ENCODE peak calls at places on chromosomes 12 and 14, in six cellular contexts. Y, L, I, Z, M and J are unnamed samples.

GRCh38 chr12:49195734-49196133 is 6.9 kb upstream of the TUBA1A start:
- DNase-seq in I (no peak), Y (no peak), M (peak), L (no peak), Z (no peak), J (no peak)

GRCh38 chr12:114476159-114476558 is 70.2 kb upstream of the TBX5 start:
- DNase-seq in M (no peak), L (no peak), I (no peak), Y (no peak), Z (peak), J (no peak)

GRCh38 chr14:69484444-69485113 is at the start of gene PLEKHD1:
- DNase-seq in Y (no peak), M (no peak), Z (no peak), I (no peak), L (no peak), J (no peak)

GRCh38 chr14:51424041-51424440 is 184.0 kb downstream of the TMX1 start:
- DNase-seq in Z (no peak), L (no peak), Y (no peak), M (no peak), I (no peak), J (no peak)

GRCh38 chr12:108711486-108712163 is 19.7 kb downstream of the CORO1C start:
- DNase-seq in L (no peak), Y (no peak), Z (no peak), I (no peak), M (no peak), J (no peak)

GRCh38 chr14:54691525-54692260 is 124.8 kb downstream of the SAMD4A start:
- DNase-seq in L (peak), M (peak), I (peak), Z (no peak), Y (no peak), J (no peak)

GRCh38 chr14:100864960-100865681 is 38.4 kb downstream of the RTL1 start:
- DNase-seq in Y (peak), I (no peak), M (no peak), Z (peak), L (no peak), J (no peak)

GRCh38 chr12:100393202-100393601 is 36.3 kb downstream of the SLC17A8 start:
- DNase-seq in Z (no peak), M (no peak), Y (no peak), I (no peak), L (no peak), J (no peak)

GRCh38 chr12:133058203-133059125 is 21.2 kb downstream of the ZNF84 start:
- DNase-seq in I (no peak), L (peak), M (no peak), Y (no peak), Z (no peak), J (no peak)

GRCh38 chr14:103737432-103738045 is 21.9 kb downstream of the ZFYVE21 start:
- DNase-seq in I (no peak), Y (no peak), M (no peak), L (no peak), Z (no peak), J (no peak)

GRCh38 chr12:53221203-53222076 is 10.6 kb downstream of the RARG start:
- DNase-seq in I (peak), L (peak), M (peak), Y (no peak), Z (peak), J (no peak)

GRCh38 chr12:114340231-114340630 is 65.7 kb downstream of the TBX5 start:
- DNase-seq in L (no peak), Y (no peak), I (no peak), Z (no peak), M (no peak), J (no peak)

GRCh38 chr12:32290411-32290810 is 108.9 kb upstream of the FGD4 start:
- DNase-seq in Y (peak), L (no peak), I (no peak), M (no peak), Z (peak), J (no peak)

GRCh38 chr14:51208982-51209381 is 31.1 kb upstream of the TMX1 start:
- DNase-seq in I (no peak), M (no peak), Y (no peak), L (no peak), Z (no peak), J (no peak)

GRCh38 chr12:66695130-66695529 is 16.3 kb upstream of the GRIP1 start:
- DNase-seq in Y (no peak), M (no peak), I (no peak), Z (no peak), L (no peak), J (no peak)

GRCh38 chr12:109896188-109896587 is 3.9 kb upstream of the TCHP start:
- DNase-seq in M (no peak), Z (no peak), L (no peak), I (no peak), Y (no peak), J (no peak)

GRCh38 chr14:21029917-21030316 is at the start of gene TPPP2:
- DNase-seq in Z (no peak), I (no peak), L (no peak), Y (no peak), M (peak), J (no peak)

DNA sequence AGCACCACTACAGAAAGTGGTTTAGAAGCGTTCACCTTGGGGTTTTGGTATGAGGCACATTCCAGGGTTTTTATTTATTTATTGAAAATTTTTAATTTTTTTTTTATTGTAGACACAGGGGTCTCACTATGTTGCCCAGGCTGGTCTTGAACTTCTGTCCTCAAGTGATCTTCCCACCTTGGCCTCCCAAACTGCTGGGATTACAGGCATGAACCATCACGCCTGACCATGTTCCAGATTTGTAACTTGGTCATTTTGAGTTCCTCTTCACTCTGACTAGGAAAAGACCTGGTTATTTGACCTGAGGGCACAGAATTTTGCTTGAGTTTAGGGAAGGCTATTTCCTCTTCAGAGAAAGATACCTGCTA is 3.1 kb downstream of the MLEC start:
- DNase-seq in Y (no peak), I (no peak), Z (no peak), L (no peak), M (no peak), J (no peak)
- H3K27ac ChIP-seq in Y (no peak), I (peak), Z (no peak), L (no peak), M (no peak), J (no peak)

GRCh38 chr12:121549075-121549474 is 31.7 kb downstream of the KDM2B start:
- DNase-seq in Y (no peak), L (no peak), M (no peak), I (no peak), Z (no peak), J (no peak)

GRCh38 chr12:121545459-121545858 is 35.4 kb downstream of the KDM2B start:
- DNase-seq in I (no peak), Y (no peak), M (no peak), L (no peak), Z (no peak), J (no peak)

GRCh38 chr12:121550974-121551631 is 29.7 kb downstream of the KDM2B start:
- DNase-seq in I (no peak), Z (no peak), M (no peak), Y (no peak), L (no peak), J (no peak)
- H3K27ac ChIP-seq in I (no peak), Z (no peak), M (no peak), Y (no peak), L (no peak), J (no peak)

DNA sequence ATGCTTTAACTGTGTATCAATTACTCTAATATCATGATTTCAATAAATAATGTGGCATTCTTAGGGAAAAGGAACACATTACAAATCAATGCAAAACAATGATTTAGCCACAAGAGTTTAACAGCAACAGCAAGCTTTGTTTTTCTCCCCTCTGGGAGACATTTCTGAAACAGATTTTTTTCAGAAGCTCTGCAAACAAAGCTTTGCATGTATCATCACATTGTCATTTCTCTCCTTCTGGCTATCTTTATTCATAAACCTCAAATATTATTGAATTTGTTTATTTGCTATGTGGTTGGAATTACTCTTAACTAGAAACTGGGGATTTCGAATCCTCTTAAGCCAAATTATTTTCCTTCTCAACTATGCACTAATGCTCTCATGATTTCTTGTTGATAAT is 278.4 kb upstream of the ATXN7L3B start:
- DNase-seq in Z (no peak), L (no peak), M (no peak), I (no peak), Y (no peak), J (no peak)
- H3K27ac ChIP-seq in Z (no peak), L (no peak), M (no peak), I (no peak), Y (no peak), J (no peak)

GRCh38 chr14:96901227-96901626 is 104.0 kb downstream of the VRK1 start:
- DNase-seq in L (no peak), Z (no peak), M (no peak), Y (no peak), I (no peak), J (no peak)
- H3K27ac ChIP-seq in L (no peak), Z (no peak), M (no peak), Y (no peak), I (no peak), J (no peak)

GRCh38 chr14:34063470-34064164 is 112.7 kb upstream of the EGLN3 start:
- DNase-seq in I (peak), L (no peak), M (no peak), Y (no peak), Z (no peak), J (no peak)
- H3K27ac ChIP-seq in I (peak), L (no peak), M (no peak), Y (no peak), Z (no peak), J (no peak)